ENCODE peak calls at places on chromosomes 7 and 10, in nine cellular contexts. X is T-helper 1 cell, J is AG09309, H is posterior cingulate gyrus, W is right cardiac atrium, L is GM12864, K is NCI-H1694, I is caudate nucleus, R is AG10803. B is an unnamed sample.
A peak's percentile ranks its signal among the peaks of the same experiment; 100 is the strongest.

GRCh38 chr10:29471483-29471859 is 163.3 kb downstream of the SVIL start:
- DNase-seq in W (no peak), H (no peak), J (peak; percentile 71), K (no peak), R (peak; percentile 79), L (no peak), I (no peak), X (no peak), B (peak; percentile 93)

GRCh38 chr10:44382131-44382858 is 2.6 kb downstream of the CXCL12 start:
- DNase-seq in I (no peak), H (peak; percentile 9), R (no peak), K (no peak), J (no peak), X (no peak), W (no peak), L (no peak), B (no peak)

GRCh38 chr10:26733750-26734568 is 36.5 kb downstream of the PDSS1 start:
- DNase-seq in J (no peak), H (no peak), L (no peak), R (no peak), K (no peak), X (no peak), I (peak; percentile 19), W (no peak), B (no peak)

GRCh38 chr7:64799-65430 is 127.5 kb upstream of the FAM20C start:
- DNase-seq in X (no peak), H (no peak), I (no peak), R (no peak), L (no peak), W (peak; percentile 51), J (no peak), K (no peak), B (no peak)

GRCh38 chr7:15248514-15248913 is 313.3 kb downstream of the AGMO start:
- DNase-seq in L (no peak), R (no peak), K (no peak), H (no peak), J (no peak), X (no peak), I (no peak), W (no peak), B (no peak)

GRCh38 chr10:7397049-7397448 is 13.8 kb downstream of the SFMBT2 start:
- DNase-seq in K (no peak), X (no peak), J (no peak), I (no peak), R (no peak), L (no peak), H (no peak), W (no peak), B (no peak)

GRCh38 chr10:58651040-58651439 is 138.4 kb downstream of the BICC1 start:
- DNase-seq in K (no peak), I (no peak), W (peak; percentile 35), J (no peak), R (peak; percentile 91), H (no peak), L (no peak), X (no peak), B (no peak)

GRCh38 chr10:132884041-132884440 is 58.3 kb downstream of the CFAP46 start:
- DNase-seq in R (no peak), X (no peak), K (no peak), I (no peak), W (no peak), H (no peak), L (no peak), J (no peak), B (no peak)

GRCh38 chr10:22427890-22428571 is 82.7 kb downstream of the SPAG6 start:
- DNase-seq in L (no peak), K (peak; percentile 96), H (no peak), R (peak; percentile 95), I (no peak), W (no peak), X (no peak), J (peak; percentile 87), B (peak; percentile 90)

GRCh38 chr10:124403548-124403947 is 15.2 kb downstream of the OAT start:
- DNase-seq in R (peak; percentile 79), L (peak; percentile 67), W (no peak), H (no peak), J (peak; percentile 47), K (peak; percentile 64), I (no peak), X (no peak), B (peak; percentile 71)

GRCh38 chr7:70721500-70721899 is 410.4 kb upstream of the GALNT17 start:
- DNase-seq in L (no peak), W (no peak), R (no peak), I (no peak), X (no peak), H (no peak), K (no peak), J (no peak), B (no peak)

GRCh38 chr10:93224005-93224779 is 150.5 kb downstream of the CYP26A1 start:
- DNase-seq in J (no peak), L (no peak), I (no peak), X (no peak), K (no peak), H (no peak), W (no peak), R (no peak), B (no peak)

GRCh38 chr7:108376206-108376605 is 80.0 kb downstream of the NRCAM start:
- DNase-seq in W (no peak), L (no peak), H (no peak), R (no peak), I (no peak), X (no peak), J (no peak), K (no peak), B (no peak)

GRCh38 chr7:103752995-103753394 is 236.5 kb downstream of the RELN start:
- DNase-seq in R (peak; percentile 2), K (no peak), J (no peak), L (no peak), X (no peak), W (no peak), H (no peak), I (no peak), B (peak; percentile 33)

GRCh38 chr10:6473430-6473829 is 106.6 kb downstream of the PRKCQ start:
- DNase-seq in K (no peak), I (no peak), R (no peak), H (no peak), W (no peak), X (peak; percentile 44), L (no peak), J (no peak), B (peak; percentile 12)

GRCh38 chr10:71258446-71259145 is 46.2 kb downstream of the UNC5B start:
- DNase-seq in X (no peak), W (peak; percentile 37), J (no peak), I (no peak), R (no peak), L (no peak), K (no peak), H (no peak), B (no peak)

GRCh38 chr10:44886966-44887365 is 24.2 kb upstream of the TMEM72 start:
- DNase-seq in W (no peak), R (no peak), X (no peak), H (no peak), K (no peak), I (no peak), J (no peak), L (no peak), B (no peak)

GRCh38 chr10:19974138-19974537 is 157.9 kb downstream of the PLXDC2 start:
- DNase-seq in K (no peak), R (no peak), I (no peak), W (no peak), X (no peak), L (no peak), J (no peak), H (no peak), B (no peak)

GRCh38 chr10:134205-134742 is 981 bp upstream of the ZMYND11 start:
- DNase-seq in L (no peak), R (no peak), J (no peak), W (no peak), K (no peak), I (no peak), H (no peak), X (no peak), B (peak; percentile 23)

GRCh38 chr7:69912846-69913245 is 314.6 kb downstream of the AUTS2 start:
- DNase-seq in H (no peak), J (no peak), X (no peak), I (no peak), K (no peak), R (peak; percentile 59), L (no peak), W (no peak), B (no peak)

GRCh38 chr10:62733654-62734293 is 70.7 kb upstream of the ADO start:
- DNase-seq in I (no peak), H (no peak), R (peak; percentile 42), L (no peak), K (no peak), W (no peak), X (no peak), J (no peak), B (peak; percentile 25)

GRCh38 chr10:130159395-130159794 is 23.2 kb downstream of the GLRX3 start:
- DNase-seq in K (no peak), J (no peak), I (no peak), H (no peak), X (no peak), L (no peak), R (no peak), W (no peak), B (no peak)

GRCh38 chr10:132138133-132138532 is 48.6 kb upstream of the DPYSL4 start:
- DNase-seq in J (no peak), X (no peak), R (no peak), I (no peak), L (no peak), H (peak; percentile 9), W (peak; percentile 16), K (no peak), B (no peak)

GRCh38 chr10:78039743-78040142 is 6.1 kb downstream of the RPS24 start:
- DNase-seq in K (no peak), W (no peak), R (no peak), H (no peak), J (no peak), X (no peak), L (no peak), I (no peak), B (no peak)

GRCh38 chr10:122143238-122143841 is 127.8 kb upstream of the BTBD16 start:
- DNase-seq in H (peak; percentile 53), W (no peak), X (no peak), J (no peak), K (no peak), I (peak; percentile 46), L (no peak), R (no peak), B (peak; percentile 31)

GRCh38 chr7:134941947-134942346 is 44.4 kb upstream of the AGBL3 start:
- DNase-seq in R (peak; percentile 42), L (no peak), H (no peak), W (no peak), J (no peak), I (no peak), K (no peak), X (no peak), B (no peak)

GRCh38 chr7:154677454-154677853 is 325.5 kb downstream of the PAXIP1 start:
- DNase-seq in I (peak; percentile 24), J (no peak), R (no peak), K (no peak), X (no peak), H (no peak), L (no peak), W (no peak), B (no peak)

GRCh38 chr10:28679941-28680752 is 2.8 kb downstream of the BAMBI start:
- DNase-seq in J (peak; percentile 5), I (no peak), H (no peak), X (no peak), R (no peak), L (no peak), W (no peak), K (no peak), B (peak; percentile 10)

GRCh38 chr7:50321678-50322077 is 17.2 kb downstream of the IKZF1 start:
- DNase-seq in R (no peak), L (no peak), I (no peak), W (no peak), K (no peak), H (no peak), X (no peak), J (no peak), B (no peak)

GRCh38 chr10:44937201-44938005 is 22.2 kb upstream of the RASSF4 start:
- DNase-seq in H (no peak), K (no peak), J (no peak), I (no peak), W (no peak), L (no peak), X (no peak), R (peak; percentile 59), B (no peak)

GRCh38 chr7:45001138-45001694 is 1.2 kb downstream of the CCM2 start:
- DNase-seq in K (no peak), X (peak; percentile 49), W (no peak), L (no peak), I (no peak), J (no peak), H (no peak), R (no peak), B (peak; percentile 71)